ENCODE peak calls at places on chromosomes 16 and 17, in seven cellular contexts. O is ascending aorta, F is BJ, K is BE2C, I is OCI-LY7, V is glutamatergic neuron, Y is heart right ventricle. R is an unnamed sample.

GRCh38 chr17:39665642-39666221 is 583 bp downstream of the TCAP start:
- DNase-seq in O (no peak), F (no peak), K (peak), I (no peak), V (no peak), Y (peak), R (peak)

GRCh38 chr16:1979271-1980025 is 1.8 kb downstream of the NOXO1 start:
- DNase-seq in O (no peak), F (no peak), K (no peak), I (no peak), V (no peak), Y (no peak), R (no peak)

GRCh38 chr17:37493249-37494027 is 3.7 kb downstream of the DUSP14 start:
- DNase-seq in O (no peak), F (peak), K (no peak), I (no peak), V (no peak), Y (no peak), R (no peak)

GRCh38 chr16:51222016-51222415 is 70.9 kb upstream of the SALL1 start:
- DNase-seq in O (no peak), F (no peak), K (no peak), I (no peak), V (no peak), Y (no peak), R (no peak)

GRCh38 chr17:68446626-68447041 is 10.7 kb downstream of the WIPI1 start:
- DNase-seq in O (no peak), F (no peak), K (no peak), I (no peak), V (peak), Y (no peak), R (peak)

GRCh38 chr17:72502111-72502939 is 381.5 kb downstream of the SOX9 start:
- DNase-seq in O (no peak), F (no peak), K (no peak), I (no peak), V (no peak), Y (no peak), R (no peak)

GRCh38 chr17:41529491-41529915 is 1.4 kb upstream of the KRT19 start:
- DNase-seq in O (no peak), F (no peak), K (no peak), I (no peak), V (no peak), Y (no peak), R (no peak)

GRCh38 chr16:27204232-27204915 is 1.0 kb downstream of the KDM8 start:
- DNase-seq in O (no peak), F (no peak), K (no peak), I (peak), V (no peak), Y (no peak), R (no peak)

GRCh38 chr16:77043076-77043475 is 147.9 kb upstream of the MON1B start:
- DNase-seq in O (no peak), F (no peak), K (peak), I (peak), V (no peak), Y (no peak), R (no peak)
- TF ChIP-seq CTCF in O (no peak), F (no peak), K (peak), I (peak), V (peak), Y (no peak), R (peak)

GRCh38 chr17:64358261-64358788 is 32.3 kb downstream of the PECAM1 start:
- DNase-seq in O (no peak), F (no peak), K (no peak), I (no peak), V (no peak), Y (no peak), R (no peak)

GRCh38 chr17:64356304-64356686 is 34.4 kb downstream of the PECAM1 start:
- DNase-seq in O (no peak), F (no peak), K (no peak), I (no peak), V (no peak), Y (no peak), R (no peak)

GRCh38 chr17:64355536-64356303 is 34.9 kb downstream of the PECAM1 start:
- DNase-seq in O (no peak), F (no peak), K (no peak), I (no peak), V (no peak), Y (no peak), R (no peak)

GRCh38 chr17:64354824-64355535 is 35.7 kb downstream of the PECAM1 start:
- DNase-seq in O (no peak), F (no peak), K (no peak), I (no peak), V (no peak), Y (no peak), R (no peak)

GRCh38 chr17:64357191-64357981 is 33.3 kb downstream of the PECAM1 start:
- DNase-seq in O (no peak), F (peak), K (no peak), I (no peak), V (no peak), Y (peak), R (peak)
- TF ChIP-seq CTCF in O (no peak), F (peak), K (no peak), I (no peak), V (no peak), Y (no peak), R (peak)

DNA sequence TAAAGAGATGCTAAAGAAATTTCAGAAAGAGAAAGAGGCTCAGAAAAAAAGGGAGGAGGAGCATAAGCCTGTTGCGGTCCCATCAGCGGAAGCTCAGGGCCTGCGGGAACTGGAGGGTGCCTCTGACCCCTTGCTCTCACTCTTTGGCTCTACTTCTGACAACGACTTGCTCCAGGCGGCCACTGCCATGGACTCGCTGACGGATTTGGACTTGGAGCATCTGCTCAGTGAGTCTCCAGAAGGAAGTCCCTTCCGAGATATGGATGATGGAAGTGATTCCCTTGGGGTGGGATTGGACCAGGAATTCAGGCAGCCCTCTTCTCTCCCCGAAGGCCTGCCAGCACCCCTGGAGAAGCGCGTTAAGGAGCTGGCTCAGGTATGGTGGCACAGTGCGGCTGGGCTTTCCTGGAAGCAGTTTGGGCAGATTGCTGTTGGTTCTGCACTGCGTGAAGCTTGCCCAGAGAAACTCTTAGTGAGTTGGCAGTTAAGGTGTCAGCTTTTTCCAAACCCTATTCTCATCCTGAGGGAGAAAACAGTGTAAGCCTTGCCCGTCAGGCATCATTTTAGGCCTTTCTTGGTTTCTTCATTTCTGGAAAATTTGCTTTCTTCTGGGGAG is 13.6 kb downstream of the UBN1 start:
- DNase-seq in O (no peak), F (no peak), K (no peak), I (no peak), V (no peak), Y (no peak), R (no peak)
- TF ChIP-seq CTCF in O (no peak), F (no peak), K (no peak), I (no peak), V (no peak), Y (no peak), R (no peak)

GRCh38 chr16:30902070-30902972 is 5.9 kb downstream of the CTF1 start:
- DNase-seq in O (no peak), F (no peak), K (peak), I (no peak), V (peak), Y (peak), R (peak)
- TF ChIP-seq CTCF in O (no peak), F (no peak), K (no peak), I (no peak), V (peak), Y (peak), R (peak)

DNA sequence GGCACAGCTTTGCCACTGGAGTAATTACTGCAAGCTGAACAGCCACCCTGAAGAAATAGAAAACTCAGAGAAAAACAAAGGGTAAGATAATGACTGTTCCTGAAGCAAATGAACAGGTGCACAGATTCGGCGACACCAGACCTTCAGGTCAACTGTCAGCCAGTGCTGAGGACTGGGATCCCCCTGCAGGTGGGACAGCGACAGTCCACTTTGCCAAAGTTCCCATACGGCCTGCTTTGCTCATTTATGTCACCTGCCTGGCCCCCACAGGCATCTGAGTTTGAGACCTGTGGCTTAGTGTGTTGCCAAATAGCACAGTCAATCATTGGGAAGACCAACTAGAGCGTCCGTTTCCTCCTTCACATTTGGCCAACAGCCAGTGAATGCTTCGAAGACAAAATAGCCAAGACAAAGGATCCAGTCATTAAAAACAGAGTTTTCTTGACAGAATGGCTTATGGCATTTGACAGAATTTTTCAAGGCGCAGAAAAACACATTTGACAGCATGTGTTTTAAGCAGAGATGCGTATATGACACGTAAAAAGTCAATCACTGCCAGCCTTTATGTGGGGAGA is 113.8 kb downstream of the ABCC12 start:
- DNase-seq in O (no peak), F (no peak), K (no peak), I (no peak), V (no peak), Y (no peak), R (peak)
- TF ChIP-seq CTCF in O (no peak), F (no peak), K (peak), I (no peak), V (no peak), Y (no peak), R (peak)

GRCh38 chr16:3780570-3780969 is 63.2 kb upstream of the TRAP1 start:
- DNase-seq in O (no peak), F (no peak), K (peak), I (peak), V (no peak), Y (no peak), R (no peak)
- TF ChIP-seq CTCF in O (peak), F (no peak), K (peak), I (peak), V (no peak), Y (no peak), R (peak)

DNA sequence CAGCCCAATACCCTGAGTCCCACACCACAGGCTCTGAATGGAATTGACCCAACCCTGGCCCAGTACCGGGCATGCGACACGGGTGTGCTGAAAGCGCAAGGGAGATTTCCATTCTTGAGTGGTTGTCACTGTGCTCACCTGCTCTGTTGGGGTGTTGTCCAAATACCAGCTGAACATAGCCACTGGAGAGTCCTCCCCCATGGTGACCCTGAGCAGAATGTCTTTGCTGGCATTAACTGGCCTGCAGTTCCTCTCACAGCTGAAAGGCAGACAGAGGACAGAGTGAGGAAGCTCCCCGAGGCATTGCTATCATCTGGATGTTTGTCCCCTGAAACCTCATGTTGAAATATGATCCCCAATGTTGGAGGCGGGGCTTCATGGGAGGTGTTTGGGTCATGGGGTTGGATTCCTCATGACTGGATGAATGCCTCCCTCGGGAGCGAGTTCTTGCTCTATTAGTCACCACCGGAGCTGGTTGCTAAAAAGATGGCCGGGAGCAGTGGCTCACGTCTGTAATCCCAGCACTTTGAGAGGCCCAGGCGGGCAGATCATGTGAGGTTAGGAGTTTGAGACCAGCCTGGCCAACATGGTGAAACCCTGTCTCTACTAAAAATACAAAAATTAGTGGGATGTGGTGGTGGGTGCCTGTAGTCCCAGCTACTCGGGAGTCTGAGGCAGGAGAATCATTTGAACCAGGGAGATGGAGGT is 57.3 kb upstream of the BCO1 start:
- DNase-seq in O (peak), F (peak), K (peak), I (no peak), V (peak), Y (peak), R (no peak)
- TF ChIP-seq CTCF in O (no peak), F (no peak), K (no peak), I (no peak), V (no peak), Y (no peak), R (no peak)

DNA sequence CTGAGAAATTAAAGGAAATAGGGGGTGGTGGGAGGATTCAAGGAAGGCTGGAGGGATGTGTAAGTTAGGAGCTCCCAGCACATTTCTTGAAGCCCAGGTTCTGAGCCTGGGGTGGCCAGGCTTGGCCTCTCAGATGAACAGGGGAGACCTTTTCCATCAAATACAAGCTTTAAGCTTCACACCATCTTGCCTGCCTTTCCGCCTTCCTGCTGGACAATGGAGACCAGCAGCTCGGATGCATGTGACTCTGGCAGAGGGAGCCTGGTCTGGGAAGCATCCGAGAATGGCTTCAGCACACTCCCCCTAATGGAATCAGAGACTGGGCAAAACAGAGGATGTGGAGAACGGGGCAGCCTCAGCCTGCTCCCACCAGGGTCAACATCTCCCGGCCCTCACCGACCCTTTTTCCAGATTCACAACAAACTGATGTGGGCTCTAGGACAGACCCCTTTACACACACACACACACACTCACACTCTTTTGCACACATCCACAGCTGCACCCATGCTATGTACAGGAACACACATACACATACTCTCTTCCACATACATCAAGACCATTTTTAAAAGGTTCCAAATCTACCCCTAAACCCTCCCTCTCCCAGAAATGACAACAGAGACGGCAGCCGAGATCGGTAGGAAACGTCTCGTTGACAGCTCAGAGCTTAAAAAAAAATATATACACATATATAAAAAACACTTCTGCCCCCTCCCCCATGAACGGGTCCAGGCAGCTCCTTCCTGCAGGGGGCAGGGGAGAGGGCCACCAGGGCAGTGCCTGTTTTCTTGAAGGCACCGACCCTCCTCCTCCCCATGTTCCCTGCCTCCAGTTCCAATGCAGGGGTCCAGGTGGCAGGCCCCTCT is 6.5 kb upstream of the ATXN7L3 start:
- DNase-seq in O (no peak), F (no peak), K (no peak), I (no peak), V (no peak), Y (no peak), R (peak)
- TF ChIP-seq CTCF in O (no peak), F (peak), K (peak), I (peak), V (no peak), Y (no peak), R (peak)

GRCh38 chr17:9769036-9769695 is 22.2 kb downstream of the DHRS7C start:
- DNase-seq in O (no peak), F (no peak), K (no peak), I (no peak), V (no peak), Y (no peak), R (no peak)
- TF ChIP-seq CTCF in O (no peak), F (no peak), K (no peak), I (no peak), V (no peak), Y (no peak), R (no peak)

R was measured in WERI-Rb-1.